ENCODE peak calls at places on chromosomes 11 and 22, in four cellular contexts. D is K562, W is HCT116, C is HepG2. R is an unnamed sample.

GRCh38 chr22:45069925-45070324 is 60.1 kb upstream of the PHF21B start:
- DNase-seq in D (no peak), W (no peak), C (no peak), R (no peak)

GRCh38 chr11:127098684-127099083 is 98.1 kb upstream of the KIRREL3 start:
- DNase-seq in D (no peak), W (no peak), C (no peak), R (no peak)

GRCh38 chr11:15562230-15562629 is 447.5 kb downstream of the INSC start:
- DNase-seq in D (no peak), W (no peak), C (no peak), R (no peak)

GRCh38 chr11:64619811-64620285 is 28.8 kb downstream of the SLC22A12 start:
- DNase-seq in D (peak), W (peak), C (peak), R (no peak)

GRCh38 chr11:116703421-116703820 is 69.4 kb downstream of the BUD13 start:
- DNase-seq in D (no peak), W (no peak), C (no peak), R (no peak)

GRCh38 chr11:61551630-61552029 is 29.2 kb downstream of the SYT7 start:
- DNase-seq in D (no peak), W (peak), C (no peak), R (no peak)

GRCh38 chr22:19766506-19767426 is 6.2 kb downstream of the TBX1 start:
- DNase-seq in D (peak), W (peak), C (no peak), R (peak)

GRCh38 chr22:38086001-38086845 is 2.2 kb upstream of the SLC16A8 start:
- DNase-seq in D (no peak), W (no peak), C (no peak), R (no peak)

GRCh38 chr22:24516301-24516737 is 21.2 kb downstream of the UPB1 start:
- DNase-seq in D (no peak), W (no peak), C (peak), R (no peak)

GRCh38 chr11:124766156-124766555 is 4.1 kb upstream of the ESAM start:
- DNase-seq in D (no peak), W (no peak), C (peak), R (no peak)

GRCh38 chr11:125141686-125142535 is 22.6 kb upstream of the PKNOX2 start:
- DNase-seq in D (peak), W (no peak), C (no peak), R (no peak)

GRCh38 chr11:82996966-82997606 is 74.6 kb downstream of the RAB30 start:
- DNase-seq in D (no peak), W (no peak), C (no peak), R (no peak)

GRCh38 chr22:31139066-31139465 is 1.2 kb downstream of the PLA2G3 start:
- DNase-seq in D (no peak), W (no peak), C (no peak), R (no peak)

GRCh38 chr22:31141551-31141950 is 1.2 kb upstream of the PLA2G3 start:
- DNase-seq in D (no peak), W (no peak), C (no peak), R (no peak)

GRCh38 chr22:31139866-31140716 is at the start of gene PLA2G3:
- DNase-seq in D (peak), W (no peak), C (peak), R (peak)

GRCh38 chr22:31142285-31142684 is 2.0 kb upstream of the PLA2G3 start:
- DNase-seq in D (no peak), W (no peak), C (no peak), R (no peak)

GRCh38 chr22:31140746-31141145 is 438 bp upstream of the PLA2G3 start:
- DNase-seq in D (no peak), W (no peak), C (no peak), R (no peak)
- TF ChIP-seq FOSL1 in D (no peak), W (no peak), C (no peak), R (no peak)

GRCh38 chr22:42964994-42965699 is 49.8 kb downstream of the PACSIN2 start:
- DNase-seq in D (no peak), W (peak), C (peak), R (no peak)
- TF ChIP-seq SRF in D (no peak), W (no peak), C (no peak), R (no peak)

GRCh38 chr11:115676768-115677167 is 172.6 kb upstream of the CADM1 start:
- DNase-seq in D (no peak), W (no peak), C (no peak), R (no peak)

GRCh38 chr11:115677190-115677589 is 173.0 kb upstream of the CADM1 start:
- DNase-seq in D (no peak), W (no peak), C (no peak), R (no peak)

GRCh38 chr11:115676206-115676605 is 172.0 kb upstream of the CADM1 start:
- DNase-seq in D (no peak), W (no peak), C (no peak), R (no peak)

GRCh38 chr11:115679945-115680344 is 175.7 kb upstream of the CADM1 start:
- DNase-seq in D (no peak), W (no peak), C (no peak), R (no peak)

DNA sequence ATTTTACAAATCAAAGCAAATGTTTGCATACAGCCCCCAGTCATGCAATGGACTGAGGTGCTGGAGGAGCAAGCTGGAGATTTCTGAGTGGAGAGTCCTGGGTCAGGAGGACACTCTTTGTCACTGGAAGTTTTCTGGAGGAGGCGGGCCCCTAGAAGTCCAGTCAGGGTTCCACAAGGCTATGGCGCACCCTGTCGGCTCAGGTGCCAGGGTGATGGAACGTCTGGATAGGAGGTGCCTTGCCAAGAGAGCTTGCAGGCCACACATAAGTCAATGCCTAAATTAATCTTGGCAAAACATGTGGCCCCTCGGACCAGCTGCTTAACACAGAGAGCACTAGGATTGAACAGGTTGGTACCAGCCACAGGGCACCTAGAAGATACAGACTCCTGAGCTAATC is 174.7 kb upstream of the CADM1 start:
- DNase-seq in D (no peak), W (no peak), C (peak), R (no peak)
- TF ChIP-seq ZNF274 in D (no peak), W (no peak), C (no peak), R (no peak)

GRCh38 chr11:46681814-46682213 is 18.6 kb downstream of the ARHGAP1 start:
- DNase-seq in D (no peak), W (no peak), C (no peak), R (no peak)
- TF ChIP-seq FOSL1 in D (no peak), W (no peak), C (no peak), R (no peak)

GRCh38 chr22:50675553-50676199 is 3.1 kb downstream of the SHANK3 start:
- DNase-seq in D (no peak), W (no peak), C (no peak), R (no peak)
- TF ChIP-seq SRF in D (no peak), W (no peak), C (no peak), R (no peak)

GRCh38 chr22:30411780-30412179 is 13.8 kb upstream of the MTFP1 start:
- DNase-seq in D (no peak), W (no peak), C (no peak), R (no peak)
- TF ChIP-seq ZNF274 in D (no peak), W (no peak), C (no peak), R (no peak)

GRCh38 chr11:69311767-69312385 is 17.9 kb downstream of the MYEOV start:
- DNase-seq in D (no peak), W (no peak), C (no peak), R (no peak)
- TF ChIP-seq FOSL1 in D (no peak), W (no peak), C (no peak), R (no peak)

GRCh38 chr11:46947399-46948077 is 11.0 kb downstream of the CSTPP1 start:
- DNase-seq in D (no peak), W (no peak), C (no peak), R (no peak)
- TF ChIP-seq SRF in D (no peak), W (no peak), C (no peak), R (no peak)

GRCh38 chr11:129935723-129936122 is 40.3 kb upstream of the NFRKB start:
- DNase-seq in D (no peak), W (no peak), C (no peak), R (no peak)

GRCh38 chr11:129943036-129943435 is 47.7 kb upstream of the NFRKB start:
- DNase-seq in D (no peak), W (no peak), C (peak), R (no peak)

GRCh38 chr11:129937592-129938238 is 42.3 kb upstream of the NFRKB start:
- DNase-seq in D (no peak), W (no peak), C (no peak), R (no peak)

GRCh38 chr11:129939510-129939909 is 44.1 kb upstream of the NFRKB start:
- DNase-seq in D (no peak), W (no peak), C (no peak), R (no peak)

GRCh38 chr11:129938764-129939163 is 43.4 kb upstream of the NFRKB start:
- DNase-seq in D (no peak), W (no peak), C (no peak), R (no peak)
- TF ChIP-seq ZNF274 in D (no peak), W (no peak), C (no peak), R (no peak)